ENCODE peak calls at places on chromosomes 1 and 21, in five cellular contexts. Y is body of pancreas; C is CD8-positive, alpha-beta T cell; T is pancreas; P is epithelial cell of esophagus. Q is an unnamed sample.

GRCh38 chr1:23122023-23122738 is 46.5 kb downstream of the LUZP1 start:
- DNase-seq in Y (peak; percentile 26), C (no peak), T (no peak), P (peak; percentile 46), Q (peak; percentile 23)

GRCh38 chr1:33397125-33397506 is 33.8 kb downstream of the PHC2 start:
- DNase-seq in Y (no peak), C (no peak), T (no peak), P (no peak), Q (no peak)

GRCh38 chr1:226066415-226067077 is 4.0 kb downstream of the H3-3A start:
- DNase-seq in Y (no peak), C (no peak), T (no peak), P (no peak), Q (no peak)

GRCh38 chr21:36647279-36648093 is 51.4 kb upstream of the SIM2 start:
- DNase-seq in Y (no peak), C (no peak), T (no peak), P (peak; percentile 33), Q (no peak)

GRCh38 chr1:9929431-9930385 is 13.5 kb downstream of the LZIC start:
- DNase-seq in Y (no peak), C (no peak), T (no peak), P (no peak), Q (no peak)

GRCh38 chr1:55010194-55010886 is 11.6 kb downstream of the BSND start:
- DNase-seq in Y (no peak), C (no peak), T (peak; percentile 26), P (no peak), Q (no peak)

GRCh38 chr1:31421404-31422040 is 8.5 kb downstream of the SERINC2 start:
- DNase-seq in Y (no peak), C (no peak), T (no peak), P (no peak), Q (no peak)

GRCh38 chr1:178644308-178645120 is 80.5 kb upstream of the RALGPS2 start:
- DNase-seq in Y (peak; percentile 81), C (no peak), T (peak; percentile 71), P (peak; percentile 30), Q (peak; percentile 45)

GRCh38 chr1:110309139-110309538 is 30.0 kb upstream of the RBM15 start:
- DNase-seq in Y (no peak), C (no peak), T (no peak), P (peak; percentile 50), Q (no peak)

GRCh38 chr1:202505356-202505755 is 156.9 kb downstream of the PPP1R12B start:
- DNase-seq in Y (no peak), C (no peak), T (no peak), P (peak; percentile 58), Q (peak; percentile 42)

GRCh38 chr1:178566187-178566586 is 53.3 kb downstream of the TEX35 start:
- DNase-seq in Y (no peak), C (no peak), T (no peak), P (peak; percentile 14), Q (no peak)

GRCh38 chr1:94335950-94336349 is 82.2 kb upstream of the ABCD3 start:
- DNase-seq in Y (peak; percentile 77), C (no peak), T (no peak), P (peak; percentile 93), Q (peak; percentile 88)

GRCh38 chr1:92194516-92194915 is 23.2 kb upstream of the C1orf146 start:
- DNase-seq in Y (no peak), C (no peak), T (no peak), P (no peak), Q (no peak)

GRCh38 chr1:93180723-93181613 is at the start of gene CCDC18:
- DNase-seq in Y (no peak), C (no peak), T (no peak), P (peak; percentile 73), Q (no peak)

GRCh38 chr1:109242387-109242786 is 7.0 kb upstream of the CELSR2 start:
- DNase-seq in Y (no peak), C (no peak), T (no peak), P (no peak), Q (no peak)

GRCh38 chr1:63454269-63454668 is 68.8 kb downstream of the ITGB3BP start:
- DNase-seq in Y (no peak), C (no peak), T (no peak), P (peak; percentile 23), Q (peak; percentile 11)
- TF ChIP-seq CTCF in Y (no peak), C (no peak), T (no peak), P (peak; percentile 25), Q (peak; percentile 52)

GRCh38 chr1:173915596-173915995 is 1.5 kb downstream of the SERPINC1 start:
- DNase-seq in Y (no peak), C (no peak), T (no peak), P (no peak), Q (no peak)

GRCh38 chr1:173913111-173913510 is 4.0 kb downstream of the SERPINC1 start:
- DNase-seq in Y (no peak), C (no peak), T (no peak), P (no peak), Q (no peak)

GRCh38 chr1:173916667-173917066 is 460 bp downstream of the SERPINC1 start:
- DNase-seq in Y (no peak), C (no peak), T (no peak), P (no peak), Q (no peak)

GRCh38 chr1:173917149-173917548 is at the start of gene SERPINC1:
- DNase-seq in Y (no peak), C (no peak), T (no peak), P (no peak), Q (no peak)

GRCh38 chr1:173914366-173914871 is 2.7 kb downstream of the SERPINC1 start:
- DNase-seq in Y (peak; percentile 56), C (no peak), T (no peak), P (peak; percentile 54), Q (no peak)
- TF ChIP-seq CTCF in Y (peak; percentile 40), C (peak; percentile 31), T (peak; percentile 25), P (peak; percentile 63), Q (peak; percentile 36)

GRCh38 chr1:84672080-84672735 is 18.1 kb downstream of the SSX2IP start:
- DNase-seq in Y (no peak), C (no peak), T (no peak), P (no peak), Q (no peak)

GRCh38 chr1:84669831-84670230 is 20.4 kb downstream of the SSX2IP start:
- DNase-seq in Y (no peak), C (no peak), T (no peak), P (peak; percentile 48), Q (no peak)

GRCh38 chr1:84665703-84666317 is 24.5 kb downstream of the SSX2IP start:
- DNase-seq in Y (no peak), C (no peak), T (no peak), P (no peak), Q (no peak)

GRCh38 chr1:84674021-84674420 is 16.2 kb downstream of the SSX2IP start:
- DNase-seq in Y (no peak), C (no peak), T (no peak), P (no peak), Q (no peak)

DNA sequence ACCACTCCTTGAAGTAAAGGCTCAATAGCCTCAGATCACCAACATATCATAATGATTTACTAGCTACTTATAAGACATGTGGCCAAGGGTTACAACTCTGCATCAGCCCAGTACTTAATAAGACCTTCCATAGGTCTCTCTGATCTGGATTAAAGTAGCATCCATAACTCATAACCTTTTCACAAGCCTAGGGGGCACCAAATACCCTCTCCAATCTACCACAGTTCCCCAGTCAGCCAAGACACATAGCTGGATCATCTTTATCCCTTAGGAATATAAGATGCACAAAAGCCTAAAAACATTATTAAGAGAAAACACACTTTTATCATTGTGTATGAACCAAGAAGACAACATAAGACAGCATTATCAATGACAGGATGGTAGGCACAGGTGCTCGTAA is 22.1 kb downstream of the SSX2IP start:
- DNase-seq in Y (no peak), C (no peak), T (no peak), P (peak; percentile 20), Q (no peak)
- TF ChIP-seq CTCF in Y (peak; percentile 25), C (no peak), T (no peak), P (no peak), Q (peak; percentile 12)

GRCh38 chr1:158793604-158794003 is 12.6 kb upstream of the OR6N2 start:
- DNase-seq in Y (no peak), C (no peak), T (no peak), P (peak; percentile 5), Q (no peak)
- TF ChIP-seq CTCF in Y (peak; percentile 12), C (no peak), T (no peak), P (peak; percentile 20), Q (no peak)

DNA sequence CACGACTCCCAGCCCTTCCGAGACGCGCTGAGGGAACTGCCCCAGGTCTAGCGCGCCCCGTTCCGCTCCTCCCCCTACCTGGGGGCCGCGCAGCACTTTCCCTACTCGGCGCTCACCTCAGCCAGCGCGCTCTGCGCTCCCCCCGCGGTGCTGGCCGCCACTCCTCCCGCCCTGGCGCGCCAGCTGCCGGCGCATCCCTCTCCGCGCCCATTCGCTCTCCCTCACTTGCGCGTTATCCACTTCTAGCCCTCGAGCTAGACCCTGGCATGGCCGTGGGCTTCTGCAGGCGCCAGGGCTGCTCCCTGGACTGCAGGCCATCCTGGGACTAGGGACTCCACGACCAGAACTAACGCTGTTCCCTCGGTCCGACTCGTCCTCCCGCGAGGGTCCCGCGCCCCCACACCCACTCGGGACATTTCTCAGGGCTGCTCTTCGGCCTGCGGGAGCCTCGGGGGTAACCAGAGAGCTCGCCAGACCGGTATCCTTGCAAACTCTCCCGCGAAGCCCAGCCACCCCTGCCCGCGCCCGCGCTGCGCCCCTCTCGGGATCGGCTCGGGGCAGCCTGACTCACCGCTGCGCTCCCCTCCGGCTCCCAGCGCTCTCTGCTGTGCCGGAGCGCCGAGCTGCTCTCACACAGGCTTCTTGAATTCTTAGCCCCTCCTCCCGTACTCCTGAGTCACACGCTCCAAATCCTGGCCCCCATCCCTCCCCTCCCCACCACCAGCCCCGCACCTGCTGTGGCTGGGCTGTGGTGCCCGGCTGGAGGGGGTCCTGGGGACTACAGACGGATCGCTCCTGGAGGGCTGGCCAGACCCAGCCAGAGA is at the start of gene NGF:
- DNase-seq in Y (no peak), C (no peak), T (peak; percentile 64), P (peak; percentile 76), Q (no peak)
- TF ChIP-seq CTCF in Y (no peak), C (no peak), T (no peak), P (no peak), Q (no peak)

GRCh38 chr1:89633103-89633744 is at the start of gene LRRC8C:
- DNase-seq in Y (peak; percentile 30), C (peak; percentile 80), T (peak; percentile 79), P (peak; percentile 57), Q (no peak)
- TF ChIP-seq CTCF in Y (no peak), C (no peak), T (no peak), P (no peak), Q (no peak)

GRCh38 chr1:210920258-210920657 is 213.7 kb downstream of the KCNH1 start:
- DNase-seq in Y (no peak), C (no peak), T (no peak), P (no peak), Q (no peak)
- TF ChIP-seq CTCF in Y (no peak), C (no peak), T (no peak), P (no peak), Q (no peak)